ENCODE peak calls at places on chromosomes 2 and 18, in ten cellular contexts. I is Caco-2, K is mucosa of descending colon, E is heart left ventricle, V is astrocyte of the spinal cord, C is kidney epithelial cell, R is left ventricle myocardium inferior, P is GM12864, A is IMR-90, Y is bronchial epithelial cell. O is an unnamed sample.

GRCh38 chr2:18156421-18156820 is 278.0 kb downstream of the KCNS3 start:
- DNase-seq in I (no peak), K (no peak), E (no peak), V (no peak), C (no peak), R (no peak), P (no peak), A (no peak), Y (no peak), O (no peak)

GRCh38 chr2:230124235-230124634 is 55.5 kb upstream of the SLC16A14 start:
- DNase-seq in I (no peak), K (no peak), E (no peak), V (no peak), C (no peak), R (no peak), P (no peak), A (no peak), Y (no peak), O (no peak)

GRCh38 chr2:10919776-10920606 is 8.3 kb downstream of the KCNF1 start:
- DNase-seq in I (peak), K (no peak), E (no peak), V (no peak), C (no peak), R (no peak), P (no peak), A (no peak), Y (no peak), O (no peak)

GRCh38 chr2:105102963-105103421 is 65.1 kb downstream of the MRPS9 start:
- DNase-seq in I (peak), K (no peak), E (no peak), V (peak), C (peak), R (no peak), P (no peak), A (peak), Y (peak), O (peak)

GRCh38 chr2:3260959-3261358 is 116.7 kb downstream of the EIPR1 start:
- DNase-seq in I (no peak), K (no peak), E (no peak), V (no peak), C (no peak), R (no peak), P (no peak), A (no peak), Y (no peak), O (no peak)

GRCh38 chr18:34117319-34117718 is 107.4 kb downstream of the NOL4 start:
- DNase-seq in I (no peak), K (no peak), E (no peak), V (no peak), C (no peak), R (no peak), P (no peak), A (no peak), Y (peak), O (no peak)

GRCh38 chr2:195151711-195152110 is 505.3 kb upstream of the SLC39A10 start:
- DNase-seq in I (no peak), K (no peak), E (no peak), V (no peak), C (no peak), R (no peak), P (no peak), A (no peak), Y (no peak), O (no peak)

GRCh38 chr2:46216213-46216612 is 81.0 kb upstream of the EPAS1 start:
- DNase-seq in I (no peak), K (no peak), E (no peak), V (peak), C (no peak), R (no peak), P (no peak), A (peak), Y (peak), O (no peak)

GRCh38 chr2:101346909-101347308 is 38.4 kb upstream of the RNF149 start:
- DNase-seq in I (no peak), K (no peak), E (no peak), V (no peak), C (no peak), R (no peak), P (no peak), A (no peak), Y (no peak), O (no peak)

GRCh38 chr2:219002395-219003266 is 9.4 kb upstream of the CRYBA2 start:
- DNase-seq in I (no peak), K (peak), E (no peak), V (no peak), C (no peak), R (no peak), P (no peak), A (no peak), Y (peak), O (no peak)

DNA sequence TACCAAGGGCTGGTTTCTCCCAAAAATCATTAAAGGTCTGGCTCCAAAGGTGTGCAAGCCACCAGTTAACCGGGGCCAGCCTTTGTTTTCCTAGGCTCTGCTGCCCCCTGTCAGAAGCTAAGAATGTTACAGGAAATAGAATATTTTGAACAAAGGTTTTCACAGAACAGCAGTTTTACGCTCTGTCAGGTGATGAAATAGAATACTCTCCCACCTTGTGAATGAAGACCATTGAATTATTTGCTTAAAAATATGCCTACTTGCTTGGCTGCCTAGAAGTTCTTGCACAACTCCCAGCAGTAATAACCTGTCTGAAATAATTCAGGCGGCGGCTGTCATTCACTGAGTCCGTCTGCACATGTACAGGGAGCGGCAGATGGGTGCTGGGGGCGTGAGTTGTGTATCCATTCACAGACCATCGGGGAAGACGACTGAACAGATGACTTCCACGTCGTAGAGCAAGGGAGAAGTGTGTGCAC is 56.3 kb downstream of the SF3B1 start:
- DNase-seq in I (no peak), K (peak), E (peak), V (peak), C (no peak), R (no peak), P (no peak), A (peak), Y (peak), O (no peak)
- TF ChIP-seq CTCF in I (peak), K (no peak), E (peak), V (peak), C (peak), R (peak), P (peak), A (peak), Y (peak), O (peak)

GRCh38 chr18:58862404-58862803 is 2.3 kb upstream of the ZNF532 start:
- DNase-seq in I (no peak), K (no peak), E (no peak), V (no peak), C (no peak), R (no peak), P (no peak), A (no peak), Y (no peak), O (no peak)
- H3K4me3 ChIP-seq in I (peak), K (no peak), E (peak), V (peak), C (no peak), R (peak), P (peak), A (no peak), Y (peak), O (peak)

GRCh38 chr2:9113916-9114315 is 92.7 kb upstream of the ASAP2 start:
- DNase-seq in I (no peak), K (no peak), E (no peak), V (no peak), C (no peak), R (no peak), P (no peak), A (no peak), Y (no peak), O (no peak)
- TF ChIP-seq CTCF in I (no peak), K (no peak), E (no peak), V (no peak), C (no peak), R (no peak), P (no peak), A (no peak), Y (no peak), O (no peak)

DNA sequence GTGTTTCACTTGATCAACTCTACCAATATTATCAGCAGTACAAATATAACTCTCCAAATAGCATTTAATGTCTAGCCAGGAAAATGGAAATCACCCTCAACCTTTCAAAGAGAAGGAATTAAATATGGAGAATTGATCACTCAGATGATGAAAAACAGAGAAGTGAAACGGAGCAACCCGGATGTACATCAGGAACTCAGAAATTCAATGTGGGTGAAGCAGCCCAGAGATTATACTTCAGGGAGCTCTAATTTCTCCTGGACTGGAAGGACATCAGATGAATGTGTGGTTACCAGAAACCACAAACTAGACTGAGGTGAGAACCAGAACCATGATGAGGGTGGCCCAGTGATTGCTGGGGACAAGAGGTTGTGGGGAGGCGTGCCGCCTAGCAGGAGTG is 35.5 kb upstream of the COBLL1 start:
- DNase-seq in I (no peak), K (no peak), E (no peak), V (no peak), C (no peak), R (no peak), P (no peak), A (no peak), Y (no peak), O (no peak)
- H3K4me3 ChIP-seq in I (no peak), K (no peak), E (no peak), V (no peak), C (no peak), R (no peak), P (no peak), A (no peak), Y (no peak), O (no peak)

GRCh38 chr2:12034303-12034861 is 287.9 kb downstream of the LPIN1 start:
- DNase-seq in I (no peak), K (no peak), E (no peak), V (no peak), C (no peak), R (no peak), P (no peak), A (no peak), Y (no peak), O (no peak)

GRCh38 chr2:12033494-12033893 is 287.1 kb downstream of the LPIN1 start:
- DNase-seq in I (no peak), K (no peak), E (no peak), V (no peak), C (no peak), R (no peak), P (no peak), A (no peak), Y (no peak), O (no peak)

GRCh38 chr2:12032975-12033374 is 286.5 kb downstream of the LPIN1 start:
- DNase-seq in I (no peak), K (no peak), E (no peak), V (peak), C (no peak), R (no peak), P (no peak), A (peak), Y (peak), O (no peak)

GRCh38 chr2:12032421-12032820 is 286.0 kb downstream of the LPIN1 start:
- DNase-seq in I (no peak), K (no peak), E (no peak), V (no peak), C (no peak), R (no peak), P (peak), A (no peak), Y (no peak), O (no peak)

DNA sequence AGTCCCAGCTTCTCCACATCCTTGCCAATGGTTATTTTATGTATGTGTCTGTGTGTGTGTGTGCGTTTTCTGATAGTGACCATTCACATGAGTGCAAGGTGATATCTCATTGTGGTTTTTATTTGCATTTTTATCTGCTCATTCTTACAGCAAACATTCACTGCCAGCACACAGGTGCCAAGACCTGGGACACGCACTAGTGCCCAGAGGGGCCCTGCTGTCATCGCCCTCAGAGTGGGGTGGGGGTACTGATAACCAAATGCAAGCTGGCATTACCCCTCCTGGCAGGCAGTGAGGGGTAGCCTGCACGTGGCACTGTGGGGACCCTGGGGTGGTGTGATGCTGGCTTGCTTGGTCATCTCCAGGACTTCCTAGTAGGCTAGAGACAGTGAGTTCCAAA is 285.4 kb downstream of the LPIN1 start:
- DNase-seq in I (no peak), K (no peak), E (no peak), V (no peak), C (no peak), R (no peak), P (no peak), A (no peak), Y (no peak), O (no peak)
- TF ChIP-seq CTCF in I (no peak), K (no peak), E (no peak), V (no peak), C (no peak), R (no peak), P (no peak), A (no peak), Y (no peak), O (no peak)

GRCh38 chr2:234674781-234675201 is 177.9 kb upstream of the ARL4C start:
- DNase-seq in I (no peak), K (no peak), E (no peak), V (peak), C (peak), R (no peak), P (no peak), A (peak), Y (peak), O (no peak)

GRCh38 chr2:234673501-234673900 is 176.6 kb upstream of the ARL4C start:
- DNase-seq in I (no peak), K (no peak), E (no peak), V (no peak), C (no peak), R (no peak), P (no peak), A (no peak), Y (no peak), O (no peak)

GRCh38 chr2:234672498-234673150 is 175.7 kb upstream of the ARL4C start:
- DNase-seq in I (no peak), K (no peak), E (no peak), V (no peak), C (no peak), R (no peak), P (no peak), A (no peak), Y (no peak), O (no peak)

GRCh38 chr2:234676109-234676858 is 179.4 kb upstream of the ARL4C start:
- DNase-seq in I (no peak), K (no peak), E (no peak), V (no peak), C (no peak), R (no peak), P (no peak), A (no peak), Y (peak), O (no peak)

GRCh38 chr2:234673961-234674759 is 177.3 kb upstream of the ARL4C start:
- DNase-seq in I (no peak), K (no peak), E (no peak), V (no peak), C (no peak), R (no peak), P (no peak), A (no peak), Y (no peak), O (no peak)
- H3K4me3 ChIP-seq in I (no peak), K (no peak), E (no peak), V (no peak), C (no peak), R (no peak), P (no peak), A (no peak), Y (no peak), O (no peak)

GRCh38 chr2:86623549-86624547 is at the start of gene RNF103:
- DNase-seq in I (peak), K (peak), E (peak), V (peak), C (peak), R (peak), P (peak), A (peak), Y (peak), O (peak)

GRCh38 chr2:86617738-86618137 is 5.9 kb downstream of the RNF103 start:
- DNase-seq in I (no peak), K (no peak), E (no peak), V (no peak), C (no peak), R (no peak), P (no peak), A (no peak), Y (no peak), O (no peak)

GRCh38 chr2:86622409-86622877 is 1.2 kb downstream of the RNF103 start:
- DNase-seq in I (no peak), K (peak), E (peak), V (peak), C (no peak), R (peak), P (no peak), A (peak), Y (peak), O (no peak)

GRCh38 chr2:86622878-86623548 is 652 bp downstream of the RNF103 start:
- DNase-seq in I (peak), K (peak), E (peak), V (peak), C (no peak), R (peak), P (no peak), A (no peak), Y (no peak), O (no peak)

GRCh38 chr2:86621290-86621943 is 2.2 kb downstream of the RNF103 start:
- DNase-seq in I (no peak), K (no peak), E (no peak), V (peak), C (no peak), R (no peak), P (no peak), A (peak), Y (no peak), O (no peak)
- TF ChIP-seq CTCF in I (no peak), K (no peak), E (no peak), V (no peak), C (no peak), R (no peak), P (peak), A (peak), Y (no peak), O (no peak)

DNA sequence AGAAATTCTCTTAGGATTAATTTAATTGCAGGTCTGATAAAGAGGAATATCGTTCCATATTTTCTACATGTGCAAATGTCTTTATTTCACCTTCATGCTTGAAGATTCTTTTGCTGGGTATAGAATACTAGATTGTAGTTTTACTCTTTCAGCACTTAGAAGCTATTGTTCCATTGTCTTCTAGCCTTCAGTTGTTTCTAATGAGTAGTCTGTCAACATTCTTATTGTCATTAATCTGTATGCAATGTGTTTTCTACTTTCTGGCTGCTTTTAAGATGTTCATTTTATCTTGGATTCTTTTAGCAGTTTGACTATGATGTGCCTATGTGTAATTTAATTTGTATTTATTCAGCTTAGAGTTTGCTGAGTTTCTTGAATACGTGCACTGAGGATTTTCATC is 64.3 kb upstream of the ZNF385B start:
- DNase-seq in I (no peak), K (no peak), E (no peak), V (no peak), C (no peak), R (no peak), P (no peak), A (no peak), Y (no peak), O (no peak)
- H3K4me3 ChIP-seq in I (no peak), K (no peak), E (no peak), V (no peak), C (no peak), R (no peak), P (no peak), A (no peak), Y (no peak), O (no peak)

GRCh38 chr2:179349670-179350303 is 85.2 kb upstream of the SESTD1 start:
- DNase-seq in I (no peak), K (no peak), E (no peak), V (no peak), C (no peak), R (no peak), P (no peak), A (no peak), Y (no peak), O (no peak)

GRCh38 chr2:179352181-179352580 is 87.5 kb upstream of the SESTD1 start:
- DNase-seq in I (no peak), K (no peak), E (no peak), V (no peak), C (no peak), R (no peak), P (no peak), A (no peak), Y (no peak), O (no peak)

GRCh38 chr2:179354296-179354695 is 89.7 kb upstream of the SESTD1 start:
- DNase-seq in I (no peak), K (no peak), E (no peak), V (no peak), C (no peak), R (no peak), P (no peak), A (no peak), Y (no peak), O (no peak)

GRCh38 chr2:179355881-179356280 is 91.2 kb upstream of the SESTD1 start:
- DNase-seq in I (no peak), K (no peak), E (no peak), V (no peak), C (no peak), R (no peak), P (no peak), A (peak), Y (no peak), O (no peak)

DNA sequence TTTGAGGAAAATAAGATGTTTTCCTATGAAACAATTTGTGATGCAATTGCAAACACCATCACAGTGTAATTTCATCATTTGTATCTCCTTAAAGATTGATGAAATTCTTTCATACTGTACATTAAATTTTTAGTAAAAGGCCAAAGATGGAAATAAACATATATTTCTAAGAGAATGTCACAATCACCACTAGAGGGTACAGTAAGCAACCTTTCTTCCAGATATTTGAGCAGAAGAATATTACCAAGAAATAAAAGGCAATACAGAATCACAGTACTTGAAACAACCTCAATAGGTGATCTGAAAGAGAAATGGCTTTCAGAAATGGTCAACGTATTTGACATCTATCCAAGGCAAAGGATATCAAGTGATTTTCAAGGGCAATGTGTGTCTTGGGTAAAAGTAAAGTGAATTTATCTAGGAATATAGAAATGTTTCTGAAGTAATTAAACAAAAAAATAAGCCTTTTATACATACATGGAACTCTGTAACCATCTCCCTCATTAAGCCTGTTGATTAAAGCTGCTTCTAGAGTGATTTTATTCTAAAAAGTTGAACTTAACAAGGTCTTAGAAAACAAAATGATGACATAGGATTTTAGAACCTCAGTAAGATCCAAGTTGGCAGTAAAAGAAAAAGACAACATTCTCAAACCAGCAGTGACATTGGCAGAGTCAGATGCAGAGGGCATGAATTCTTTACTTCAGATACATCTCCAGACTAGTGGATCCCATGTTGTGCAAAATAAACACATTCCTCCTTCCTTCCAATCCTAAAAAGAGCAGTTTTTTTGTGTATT is 90.3 kb upstream of the SESTD1 start:
- DNase-seq in I (no peak), K (no peak), E (no peak), V (peak), C (no peak), R (no peak), P (no peak), A (peak), Y (peak), O (no peak)
- TF ChIP-seq CTCF in I (peak), K (no peak), E (no peak), V (peak), C (peak), R (no peak), P (no peak), A (peak), Y (peak), O (peak)